ENCODE peak calls at places on chromosomes 5 and 9, in seven cellular contexts. One of them, this sample, is unnamed.

GRCh38 chr5:107813559-107813958 is 142.8 kb upstream of the EFNA5 start:
- DNase-seq in GM12892: no peak
- DNase-seq in transverse colon: no peak
- DNase-seq in sigmoid colon: no peak
- DNase-seq in stomach: no peak
- DNase-seq in suprapubic skin: no peak
- DNase-seq in HCT116: no peak
- DNase-seq in this sample: no peak

GRCh38 chr9:133490865-133491655 is 12.2 kb upstream of the SLC2A6 start:
- DNase-seq in GM12892: no peak
- DNase-seq in transverse colon: no peak
- DNase-seq in sigmoid colon: no peak
- DNase-seq in stomach: no peak
- DNase-seq in suprapubic skin: no peak
- DNase-seq in HCT116: no peak
- DNase-seq in this sample: no peak

GRCh38 chr5:1732955-1733354 is 66.7 kb downstream of the MRPL36 start:
- DNase-seq in GM12892: no peak
- DNase-seq in transverse colon: no peak
- DNase-seq in sigmoid colon: no peak
- DNase-seq in stomach: peak
- DNase-seq in suprapubic skin: peak
- DNase-seq in HCT116: no peak
- DNase-seq in this sample: no peak

GRCh38 chr9:9215050-9215449 is 1397.8 kb downstream of the PTPRD start:
- DNase-seq in GM12892: no peak
- DNase-seq in transverse colon: no peak
- DNase-seq in sigmoid colon: no peak
- DNase-seq in stomach: no peak
- DNase-seq in suprapubic skin: no peak
- DNase-seq in HCT116: no peak
- DNase-seq in this sample: no peak

GRCh38 chr9:114413909-114414308 is 26.1 kb upstream of the AKNA start:
- DNase-seq in GM12892: no peak
- DNase-seq in transverse colon: no peak
- DNase-seq in sigmoid colon: no peak
- DNase-seq in stomach: no peak
- DNase-seq in suprapubic skin: no peak
- DNase-seq in HCT116: no peak
- DNase-seq in this sample: no peak

GRCh38 chr5:75337366-75338021 is 474 bp downstream of the HMGCR start:
- DNase-seq in GM12892: peak
- DNase-seq in transverse colon: peak
- DNase-seq in sigmoid colon: peak
- DNase-seq in stomach: peak
- DNase-seq in suprapubic skin: no peak
- DNase-seq in HCT116: no peak
- DNase-seq in this sample: peak

GRCh38 chr5:79938468-79938867 is 52.6 kb downstream of the MTX3 start:
- DNase-seq in GM12892: no peak
- DNase-seq in transverse colon: no peak
- DNase-seq in sigmoid colon: no peak
- DNase-seq in stomach: no peak
- DNase-seq in suprapubic skin: no peak
- DNase-seq in HCT116: no peak
- DNase-seq in this sample: no peak

GRCh38 chr9:97548819-97549540 is 47.5 kb downstream of the TMOD1 start:
- DNase-seq in GM12892: no peak
- DNase-seq in transverse colon: no peak
- DNase-seq in sigmoid colon: no peak
- DNase-seq in stomach: no peak
- DNase-seq in suprapubic skin: no peak
- DNase-seq in HCT116: no peak
- DNase-seq in this sample: no peak

GRCh38 chr9:34454571-34455065 is 3.8 kb downstream of the FAM219A start:
- DNase-seq in GM12892: no peak
- DNase-seq in transverse colon: no peak
- DNase-seq in sigmoid colon: no peak
- DNase-seq in stomach: no peak
- DNase-seq in suprapubic skin: no peak
- DNase-seq in HCT116: peak
- DNase-seq in this sample: no peak

GRCh38 chr5:34914671-34915138 is 599 bp downstream of the RAD1 start:
- DNase-seq in GM12892: no peak
- DNase-seq in transverse colon: peak
- DNase-seq in sigmoid colon: peak
- DNase-seq in stomach: peak
- DNase-seq in suprapubic skin: peak
- DNase-seq in HCT116: no peak
- DNase-seq in this sample: no peak

GRCh38 chr9:81633952-81634421 is 55.4 kb downstream of the TLE1 start:
- DNase-seq in GM12892: no peak
- DNase-seq in transverse colon: peak
- DNase-seq in sigmoid colon: no peak
- DNase-seq in stomach: no peak
- DNase-seq in suprapubic skin: no peak
- DNase-seq in HCT116: no peak
- DNase-seq in this sample: no peak

GRCh38 chr5:111781200-111781599 is 24.2 kb upstream of the NREP start:
- DNase-seq in GM12892: no peak
- DNase-seq in transverse colon: peak
- DNase-seq in sigmoid colon: peak
- DNase-seq in stomach: peak
- DNase-seq in suprapubic skin: no peak
- DNase-seq in HCT116: no peak
- DNase-seq in this sample: no peak

GRCh38 chr5:56596154-56596553 is 219.2 kb upstream of the MAP3K1 start:
- DNase-seq in GM12892: no peak
- DNase-seq in transverse colon: no peak
- DNase-seq in sigmoid colon: no peak
- DNase-seq in stomach: no peak
- DNase-seq in suprapubic skin: no peak
- DNase-seq in HCT116: no peak
- DNase-seq in this sample: no peak

GRCh38 chr9:128205296-128205944 is 2.2 kb downstream of the DNM1 start:
- DNase-seq in GM12892: no peak
- DNase-seq in transverse colon: no peak
- DNase-seq in sigmoid colon: no peak
- DNase-seq in stomach: no peak
- DNase-seq in suprapubic skin: no peak
- DNase-seq in HCT116: no peak
- DNase-seq in this sample: no peak

GRCh38 chr5:152437861-152438260 is 32.8 kb upstream of the NMUR2 start:
- DNase-seq in GM12892: no peak
- DNase-seq in transverse colon: no peak
- DNase-seq in sigmoid colon: no peak
- DNase-seq in stomach: no peak
- DNase-seq in suprapubic skin: no peak
- DNase-seq in HCT116: no peak
- DNase-seq in this sample: no peak

GRCh38 chr9:129610473-129611301 is 10.2 kb downstream of the C9orf50 start:
- DNase-seq in GM12892: peak
- DNase-seq in transverse colon: peak
- DNase-seq in sigmoid colon: peak
- DNase-seq in stomach: peak
- DNase-seq in suprapubic skin: peak
- DNase-seq in HCT116: no peak
- DNase-seq in this sample: peak

GRCh38 chr9:129570450-129571297 is 50.2 kb downstream of the C9orf50 start:
- DNase-seq in GM12892: no peak
- DNase-seq in transverse colon: peak
- DNase-seq in sigmoid colon: peak
- DNase-seq in stomach: peak
- DNase-seq in suprapubic skin: no peak
- DNase-seq in HCT116: peak
- DNase-seq in this sample: no peak

GRCh38 chr5:37837101-37838032 is 2.5 kb downstream of the GDNF start:
- DNase-seq in GM12892: peak
- DNase-seq in transverse colon: peak
- DNase-seq in sigmoid colon: peak
- DNase-seq in stomach: peak
- DNase-seq in suprapubic skin: no peak
- DNase-seq in HCT116: peak
- DNase-seq in this sample: peak

GRCh38 chr5:157731272-157732129 is at the start of gene THG1L:
- DNase-seq in GM12892: peak
- DNase-seq in transverse colon: peak
- DNase-seq in sigmoid colon: peak
- DNase-seq in stomach: peak
- DNase-seq in suprapubic skin: peak
- DNase-seq in HCT116: peak
- DNase-seq in this sample: peak
- TF ChIP-seq POLR2A in GM12892: peak
- TF ChIP-seq POLR2A in transverse colon: peak
- TF ChIP-seq POLR2A in sigmoid colon: peak
- TF ChIP-seq POLR2A in stomach: no peak
- TF ChIP-seq POLR2A in suprapubic skin: peak
- TF ChIP-seq POLR2A in HCT116: peak
- TF ChIP-seq POLR2A in this sample: no peak

DNA sequence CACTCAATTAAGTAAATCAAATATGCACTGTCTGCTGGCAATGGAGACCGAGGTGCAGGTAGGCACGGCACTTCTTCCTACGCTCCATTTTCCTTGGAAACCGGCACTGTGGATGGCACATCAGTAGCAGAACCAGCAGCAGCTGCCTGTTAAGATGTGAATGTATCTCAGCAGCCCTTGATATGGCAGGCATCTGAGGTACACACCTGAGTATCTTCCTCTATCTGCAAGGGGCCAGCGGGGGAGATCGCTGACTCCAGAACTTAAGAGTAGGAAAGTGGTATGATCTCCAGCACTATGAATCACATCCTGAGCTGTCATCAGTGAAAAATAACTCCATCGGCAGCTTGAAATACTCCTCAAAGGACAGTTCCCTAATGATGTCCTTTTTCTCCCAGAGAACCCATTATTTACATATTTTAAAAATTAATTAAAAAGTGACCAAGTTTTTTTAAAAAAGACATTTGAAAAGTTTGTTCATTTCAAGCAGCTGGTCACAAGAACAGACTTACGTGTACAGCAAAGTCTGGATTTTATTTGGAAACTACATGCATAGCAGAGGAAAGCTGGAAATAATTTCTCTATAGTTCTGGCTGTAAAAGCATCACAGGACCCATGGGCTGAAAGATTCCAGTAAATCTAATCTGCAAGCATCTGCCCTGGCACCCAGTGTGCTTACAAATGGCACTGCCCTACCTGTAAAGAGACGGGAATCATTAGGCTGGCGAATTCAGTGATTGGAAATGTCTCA is 97.1 kb downstream of the ADAMTS12 start:
- DNase-seq in GM12892: no peak
- DNase-seq in transverse colon: no peak
- DNase-seq in sigmoid colon: no peak
- DNase-seq in stomach: no peak
- DNase-seq in suprapubic skin: no peak
- DNase-seq in HCT116: no peak
- DNase-seq in this sample: no peak
- TF ChIP-seq POLR2AphosphoS5 in GM12892: no peak
- TF ChIP-seq POLR2AphosphoS5 in transverse colon: no peak
- TF ChIP-seq POLR2AphosphoS5 in sigmoid colon: no peak
- TF ChIP-seq POLR2AphosphoS5 in stomach: no peak
- TF ChIP-seq POLR2AphosphoS5 in suprapubic skin: no peak
- TF ChIP-seq POLR2AphosphoS5 in HCT116: no peak
- TF ChIP-seq POLR2AphosphoS5 in this sample: no peak

DNA sequence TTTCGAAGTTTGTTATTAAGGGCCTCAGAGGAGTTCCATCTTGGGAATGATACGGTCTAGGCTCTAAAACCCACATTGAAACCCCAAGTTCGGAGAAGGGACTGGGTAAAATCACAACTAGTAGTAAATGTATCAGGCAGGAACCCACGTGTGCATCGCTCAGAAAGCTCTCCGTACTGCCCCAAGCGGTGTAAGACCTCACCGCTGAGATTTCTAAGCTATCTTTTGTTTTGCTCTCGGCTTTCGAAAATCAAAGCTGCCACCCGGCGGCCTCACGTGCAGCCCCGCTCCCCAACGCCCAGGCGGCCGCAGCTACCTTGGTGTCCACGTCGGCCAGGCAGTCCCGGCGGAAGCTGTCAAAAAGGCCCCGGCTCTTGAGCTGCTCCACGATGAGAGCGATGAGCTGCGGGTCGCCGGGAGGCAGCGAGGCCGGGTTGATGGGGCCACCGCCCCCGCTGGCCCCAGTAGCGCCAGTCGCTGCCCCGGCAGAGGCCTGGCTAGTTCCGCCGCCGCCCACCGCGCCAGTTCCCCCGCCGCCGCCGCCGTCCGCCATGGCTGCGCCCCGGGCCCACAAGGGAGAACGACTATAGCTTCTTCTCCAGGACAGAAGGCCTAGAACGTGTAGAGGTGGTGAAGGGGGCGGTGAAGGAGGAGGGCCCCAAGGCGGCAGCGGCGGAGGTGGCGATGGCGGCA is 420 bp downstream of the BOD1 start:
- DNase-seq in GM12892: peak
- DNase-seq in transverse colon: peak
- DNase-seq in sigmoid colon: peak
- DNase-seq in stomach: peak
- DNase-seq in suprapubic skin: peak
- DNase-seq in HCT116: peak
- DNase-seq in this sample: peak
- TF ChIP-seq POLR2A in GM12892: peak
- TF ChIP-seq POLR2A in transverse colon: no peak
- TF ChIP-seq POLR2A in sigmoid colon: no peak
- TF ChIP-seq POLR2A in stomach: no peak
- TF ChIP-seq POLR2A in suprapubic skin: no peak
- TF ChIP-seq POLR2A in HCT116: no peak
- TF ChIP-seq POLR2A in this sample: no peak

DNA sequence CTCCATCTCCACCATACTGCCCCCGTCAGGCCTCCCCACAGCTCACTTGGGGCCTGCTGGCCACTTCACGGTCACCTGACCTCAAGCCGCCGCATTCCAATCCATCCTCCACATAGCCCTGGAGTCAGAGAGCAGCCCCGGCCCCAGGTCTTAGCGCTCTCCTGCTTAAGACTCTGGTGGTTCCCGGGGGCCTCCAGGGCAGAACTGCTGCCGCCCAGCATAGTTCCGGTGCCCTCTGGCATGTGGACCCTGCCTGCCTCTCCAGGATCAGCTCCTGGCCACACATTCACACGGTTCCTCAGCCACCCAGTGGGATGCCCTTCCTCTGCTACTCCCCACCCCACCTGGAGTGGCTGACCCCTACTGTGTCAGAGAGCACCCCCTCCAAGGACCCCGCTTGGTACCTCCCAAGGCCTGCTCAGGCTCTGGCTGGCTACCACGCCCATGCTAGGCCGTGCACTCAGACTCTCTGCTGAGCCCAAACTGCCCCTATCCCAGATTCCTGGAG is 8.7 kb downstream of the PHYKPL start:
- DNase-seq in GM12892: no peak
- DNase-seq in transverse colon: no peak
- DNase-seq in sigmoid colon: no peak
- DNase-seq in stomach: no peak
- DNase-seq in suprapubic skin: no peak
- DNase-seq in HCT116: no peak
- DNase-seq in this sample: no peak
- TF ChIP-seq POLR2AphosphoS5 in GM12892: no peak
- TF ChIP-seq POLR2AphosphoS5 in transverse colon: no peak
- TF ChIP-seq POLR2AphosphoS5 in sigmoid colon: no peak
- TF ChIP-seq POLR2AphosphoS5 in stomach: no peak
- TF ChIP-seq POLR2AphosphoS5 in suprapubic skin: no peak
- TF ChIP-seq POLR2AphosphoS5 in HCT116: no peak
- TF ChIP-seq POLR2AphosphoS5 in this sample: no peak